ENCODE peak calls at places on chromosomes 6 and 20, in six cellular contexts. Y is activated naive CD4-positive, alpha-beta T cell treated with Interleukin-2 at 50 U/mL for 16 hours; P is stimulated activated CD8-positive, alpha-beta memory T cell treated with anti-CD3 and anti-CD28 coated beads, Interleukin-4, amount 100 ng/mL, for 24 hours; T is endothelial cell; B is iris pigment epithelial cell; S is T-helper 2 cell. C is an unnamed sample.

GRCh38 chr20:5100684-5101347 is 18.9 kb downstream of the PCNA start:
- DNase-seq in Y (peak; percentile 75), P (peak; percentile 62), T (peak; percentile 77), B (peak; percentile 53), S (peak; percentile 67), C (peak; percentile 45)

GRCh38 chr6:124040655-124041054 is 237.0 kb downstream of the NKAIN2 start:
- DNase-seq in Y (no peak), P (no peak), T (no peak), B (no peak), S (peak; percentile 4), C (no peak)

GRCh38 chr6:30881987-30882763 is 2.1 kb upstream of the DDR1 start:
- DNase-seq in Y (no peak), P (no peak), T (no peak), B (peak; percentile 50), S (no peak), C (no peak)

GRCh38 chr6:44470746-44471145 is 83.2 kb downstream of the CDC5L start:
- DNase-seq in Y (no peak), P (no peak), T (no peak), B (no peak), S (no peak), C (no peak)

GRCh38 chr20:35828434-35828833 is 56.6 kb downstream of the PHF20 start:
- DNase-seq in Y (no peak), P (no peak), T (no peak), B (peak; percentile 28), S (no peak), C (no peak)

GRCh38 chr6:680666-681374 is 12.1 kb downstream of the EXOC2 start:
- DNase-seq in Y (no peak), P (no peak), T (no peak), B (no peak), S (no peak), C (no peak)

GRCh38 chr20:41249371-41249770 is 68.2 kb downstream of the ZHX3 start:
- DNase-seq in Y (no peak), P (no peak), T (no peak), B (peak; percentile 97), S (no peak), C (no peak)

GRCh38 chr20:50226093-50226974 is 35.7 kb downstream of the CEBPB start:
- DNase-seq in Y (no peak), P (peak; percentile 8), T (no peak), B (peak; percentile 49), S (no peak), C (no peak)

GRCh38 chr20:49737260-49737659 is 23.6 kb upstream of the B4GALT5 start:
- DNase-seq in Y (no peak), P (no peak), T (no peak), B (no peak), S (no peak), C (no peak)

GRCh38 chr6:157428418-157429202 is 47.6 kb downstream of the ZDHHC14 start:
- DNase-seq in Y (peak; percentile 69), P (peak; percentile 31), T (no peak), B (no peak), S (peak; percentile 34), C (no peak)

GRCh38 chr6:44100088-44100550 is 27.1 kb downstream of the MRPL14 start:
- DNase-seq in Y (peak; percentile 14), P (no peak), T (peak; percentile 58), B (peak; percentile 51), S (peak; percentile 39), C (no peak)

GRCh38 chr20:31712112-31712553 is 10.5 kb downstream of the BCL2L1 start:
- DNase-seq in Y (no peak), P (no peak), T (no peak), B (no peak), S (no peak), C (peak; percentile 67)

GRCh38 chr6:1613631-1614447 is 4.1 kb downstream of the FOXC1 start:
- DNase-seq in Y (no peak), P (no peak), T (peak; percentile 28), B (peak; percentile 80), S (no peak), C (no peak)

GRCh38 chr6:7426447-7427169 is 37.0 kb downstream of the RIOK1 start:
- DNase-seq in Y (no peak), P (no peak), T (no peak), B (no peak), S (peak; percentile 11), C (no peak)

GRCh38 chr6:7143161-7143974 is 35.6 kb downstream of the RREB1 start:
- DNase-seq in Y (no peak), P (no peak), T (no peak), B (no peak), S (no peak), C (peak; percentile 89)

GRCh38 chr20:3749689-3750639 is 17.5 kb downstream of the HSPA12B start:
- DNase-seq in Y (peak; percentile 36), P (no peak), T (peak; percentile 80), B (no peak), S (peak; percentile 43), C (peak; percentile 51)

GRCh38 chr20:41370176-41370575 is 3.6 kb upstream of the EMILIN3 start:
- DNase-seq in Y (no peak), P (no peak), T (no peak), B (no peak), S (no peak), C (no peak)

GRCh38 chr6:1544000-1544399 is 65.7 kb upstream of the FOXC1 start:
- DNase-seq in Y (no peak), P (no peak), T (no peak), B (no peak), S (no peak), C (no peak)

GRCh38 chr6:11160199-11160598 is 48.7 kb upstream of the ERVFRD-1 start:
- DNase-seq in Y (no peak), P (no peak), T (no peak), B (peak; percentile 36), S (no peak), C (no peak)

GRCh38 chr20:34922654-34923381 is 32.8 kb downstream of the GSS start:
- DNase-seq in Y (no peak), P (no peak), T (no peak), B (peak; percentile 88), S (no peak), C (no peak)

GRCh38 chr6:107618672-107619071 is 128.8 kb downstream of the SOBP start:
- DNase-seq in Y (peak; percentile 8), P (no peak), T (no peak), B (no peak), S (peak; percentile 91), C (no peak)

GRCh38 chr6:138833819-138834539 is 38.1 kb downstream of the ECT2L start:
- DNase-seq in Y (no peak), P (no peak), T (no peak), B (peak; percentile 8), S (no peak), C (peak; percentile 98)

GRCh38 chr20:17735206-17735804 is 35.5 kb downstream of the BANF2 start:
- DNase-seq in Y (no peak), P (no peak), T (no peak), B (peak; percentile 71), S (no peak), C (no peak)

GRCh38 chr6:129835691-129836090 is 25.4 kb downstream of the TMEM244 start:
- DNase-seq in Y (no peak), P (no peak), T (no peak), B (no peak), S (no peak), C (no peak)

GRCh38 chr20:23222531-23223200 is 127.9 kb upstream of the NXT1 start:
- DNase-seq in Y (no peak), P (no peak), T (no peak), B (no peak), S (no peak), C (no peak)

GRCh38 chr20:62893700-62894099 is 32.1 kb upstream of the TCFL5 start:
- DNase-seq in Y (no peak), P (no peak), T (no peak), B (no peak), S (no peak), C (no peak)

GRCh38 chr6:79864421-79864820 is 82.9 kb downstream of the ELOVL4 start:
- DNase-seq in Y (no peak), P (no peak), T (no peak), B (no peak), S (no peak), C (peak; percentile 70)

GRCh38 chr20:19712737-19713260 is 45.3 kb upstream of the RIN2 start:
- DNase-seq in Y (no peak), P (no peak), T (no peak), B (no peak), S (no peak), C (peak; percentile 33)

GRCh38 chr20:8213831-8214587 is 81.9 kb downstream of the PLCB1 start:
- DNase-seq in Y (no peak), P (no peak), T (no peak), B (no peak), S (peak; percentile 70), C (no peak)